ENCODE peak calls at places on chromosomes 16 and 17, in seven cellular contexts. L, H, O, R, W, X and J are unnamed samples.

GRCh38 chr16:62615526-62615925 is 579.3 kb upstream of the CDH8 start:
- DNase-seq in O (no peak), H (no peak), X (no peak), W (no peak), L (no peak), R (no peak), J (no peak)

GRCh38 chr17:45968732-45969131 is 30.3 kb upstream of the STH start:
- DNase-seq in O (no peak), H (no peak), W (no peak), R (no peak), X (no peak), L (no peak), J (no peak)

GRCh38 chr16:4593069-4593468 is 21.6 kb downstream of the UBALD1 start:
- DNase-seq in O (no peak), W (no peak), R (no peak), L (no peak), X (no peak), H (peak), J (no peak)

GRCh38 chr16:75506567-75506966 is 11.3 kb upstream of the CHST6 start:
- DNase-seq in H (no peak), W (no peak), L (no peak), R (peak), X (no peak), O (peak), J (peak)

GRCh38 chr16:66572356-66572755 is 6.1 kb downstream of the CMTM1 start:
- DNase-seq in R (no peak), L (no peak), W (no peak), X (peak), H (no peak), O (no peak), J (no peak)

GRCh38 chr16:84115919-84116719 is 623 bp downstream of the MBTPS1 start:
- DNase-seq in L (no peak), H (no peak), W (no peak), X (peak), R (peak), O (no peak), J (peak)

GRCh38 chr16:5504028-5504758 is 406.6 kb upstream of the EEF2KMT start:
- DNase-seq in L (no peak), R (no peak), X (no peak), H (peak), W (no peak), O (no peak), J (no peak)

GRCh38 chr16:11871193-11871592 is 19.9 kb upstream of the RSL1D1 start:
- DNase-seq in H (no peak), X (no peak), W (no peak), L (no peak), R (no peak), O (no peak), J (peak)

GRCh38 chr16:64478258-64478906 is 643.5 kb downstream of the CDH11 start:
- DNase-seq in R (no peak), H (no peak), L (no peak), O (no peak), X (no peak), W (no peak), J (peak)

GRCh38 chr16:71526111-71526998 is at the start of gene CHST4:
- DNase-seq in H (no peak), W (no peak), R (peak), L (no peak), X (no peak), O (no peak), J (peak)

GRCh38 chr16:46884513-46885293 is 541 bp downstream of the GPT2 start:
- DNase-seq in R (peak), O (no peak), H (peak), L (no peak), X (no peak), W (no peak), J (no peak)

GRCh38 chr17:59331929-59332889 is 754 bp downstream of the YPEL2 start:
- DNase-seq in W (no peak), H (peak), L (no peak), X (no peak), R (no peak), O (no peak), J (no peak)

GRCh38 chr17:28174352-28175046 is 132.0 kb downstream of the NLK start:
- DNase-seq in O (no peak), X (no peak), H (no peak), R (no peak), W (peak), L (no peak), J (no peak)

GRCh38 chr16:11742041-11742535 is 569 bp downstream of the TXNDC11 start:
- DNase-seq in O (no peak), R (peak), X (peak), H (no peak), W (no peak), L (no peak), J (peak)

GRCh38 chr17:7213895-7214299 is 5.7 kb downstream of the DLG4 start:
- DNase-seq in R (peak), L (no peak), O (peak), H (peak), W (no peak), X (peak), J (peak)

GRCh38 chr17:51597340-51597739 is 337.0 kb downstream of the UTP18 start:
- DNase-seq in W (no peak), L (no peak), R (no peak), X (no peak), O (no peak), H (no peak), J (no peak)

GRCh38 chr17:29936724-29937123 is 4.7 kb upstream of the EFCAB5 start:
- DNase-seq in W (no peak), X (no peak), R (no peak), L (no peak), H (no peak), O (no peak), J (no peak)

GRCh38 chr17:21066394-21066793 is 23.6 kb upstream of the USP22 start:
- DNase-seq in W (no peak), H (no peak), X (no peak), R (no peak), L (no peak), O (no peak), J (no peak)

GRCh38 chr17:19380551-19381284 is 2.4 kb downstream of the MAPK7 start:
- DNase-seq in R (no peak), O (no peak), H (no peak), L (no peak), W (no peak), X (no peak), J (no peak)

GRCh38 chr17:77810536-77810935 is 148.0 kb upstream of the TNRC6C start:
- DNase-seq in X (no peak), H (no peak), W (no peak), R (no peak), O (no peak), L (no peak), J (no peak)

GRCh38 chr17:49069585-49070273 is 62.8 kb upstream of the B4GALNT2 start:
- DNase-seq in L (no peak), H (no peak), X (no peak), W (no peak), O (no peak), R (no peak), J (no peak)

GRCh38 chr17:77042688-77043330 is 98.0 kb upstream of the SEC14L1 start:
- DNase-seq in X (no peak), H (no peak), R (no peak), O (no peak), L (no peak), W (no peak), J (no peak)

GRCh38 chr16:58507963-58508670 is 7.2 kb upstream of the SETD6 start:
- DNase-seq in W (no peak), H (no peak), R (no peak), O (no peak), L (no peak), X (no peak), J (no peak)

GRCh38 chr17:59890720-59891119 is 2.0 kb downstream of the TUBD1 start:
- DNase-seq in W (no peak), R (no peak), X (peak), O (no peak), H (no peak), L (no peak), J (peak)

GRCh38 chr16:73414636-73415035 is 366.7 kb upstream of the ZFHX3 start:
- DNase-seq in W (no peak), L (no peak), H (no peak), O (no peak), R (no peak), X (no peak), J (no peak)

GRCh38 chr16:73418746-73419145 is 370.8 kb upstream of the ZFHX3 start:
- DNase-seq in W (no peak), O (no peak), X (no peak), L (no peak), R (no peak), H (no peak), J (no peak)

GRCh38 chr16:73418051-73418450 is 370.1 kb upstream of the ZFHX3 start:
- DNase-seq in L (no peak), O (no peak), R (no peak), W (no peak), H (no peak), X (no peak), J (no peak)

GRCh38 chr16:73420244-73421040 is 372.5 kb upstream of the ZFHX3 start:
- DNase-seq in W (no peak), O (no peak), H (no peak), L (no peak), R (no peak), X (no peak), J (peak)
- TF ChIP-seq REST in W (no peak), O (no peak), H (no peak), L (no peak), R (no peak), X (no peak), J (no peak)

GRCh38 chr17:79971651-79972050 is 64.0 kb downstream of the TBC1D16 start:
- DNase-seq in L (no peak), R (no peak), H (no peak), X (no peak), O (no peak), W (no peak), J (no peak)

GRCh38 chr17:79969906-79970305 is 65.8 kb downstream of the TBC1D16 start:
- DNase-seq in L (no peak), R (no peak), H (no peak), O (no peak), W (no peak), X (no peak), J (no peak)

GRCh38 chr17:79968116-79968515 is 67.6 kb downstream of the TBC1D16 start:
- DNase-seq in X (no peak), O (no peak), R (no peak), L (no peak), H (no peak), W (no peak), J (no peak)

GRCh38 chr17:79966681-79967080 is 69.0 kb downstream of the TBC1D16 start:
- DNase-seq in L (no peak), R (no peak), H (no peak), W (no peak), O (no peak), X (no peak), J (no peak)

GRCh38 chr17:79970576-79971068 is 65.0 kb downstream of the TBC1D16 start:
- DNase-seq in X (peak), H (peak), O (peak), W (no peak), R (peak), L (no peak), J (no peak)
- TF ChIP-seq REST in X (no peak), H (no peak), O (no peak), W (no peak), R (no peak), L (no peak), J (no peak)

DNA sequence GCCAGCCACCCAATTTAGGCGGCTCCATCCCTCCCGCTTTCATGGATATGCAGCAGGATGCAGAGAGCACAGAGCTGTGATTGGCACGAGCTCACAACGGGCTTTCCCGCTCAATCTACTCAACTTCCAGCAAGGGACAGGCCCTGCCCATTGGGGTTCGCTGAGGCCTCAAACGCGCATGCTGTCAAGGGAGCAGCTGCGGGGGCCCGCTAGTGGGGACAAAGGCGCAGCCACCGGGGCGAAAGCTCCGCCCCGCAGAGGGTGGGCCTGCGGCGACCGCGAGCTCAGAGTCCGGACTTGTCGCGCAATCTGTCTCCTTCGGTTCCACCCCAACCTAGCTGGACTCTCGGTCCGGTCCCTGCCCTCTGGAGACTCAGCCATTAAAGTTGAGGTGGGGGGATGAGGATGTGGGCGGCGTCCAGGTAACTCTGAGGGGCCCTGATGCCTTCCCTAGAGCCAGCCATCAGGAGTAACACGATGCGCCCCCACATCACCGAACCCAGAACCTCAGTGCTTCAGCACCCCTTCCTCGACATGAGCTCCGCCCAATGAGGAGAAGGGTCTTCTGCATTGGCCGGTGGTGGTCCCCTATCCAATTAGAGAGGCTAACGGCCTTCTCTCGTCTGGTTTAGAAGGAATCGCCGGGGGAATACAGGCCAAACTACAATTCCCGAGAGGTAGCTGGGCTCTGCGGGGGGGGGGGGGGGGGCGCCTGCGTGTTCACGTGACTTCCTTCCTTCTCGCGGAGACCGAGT is 489 bp upstream of the NFATC3 start:
- DNase-seq in H (peak), O (no peak), W (peak), L (no peak), R (peak), X (peak), J (peak)
- TF ChIP-seq REST in H (peak), O (no peak), W (no peak), L (no peak), R (no peak), X (peak), J (no peak)

DNA sequence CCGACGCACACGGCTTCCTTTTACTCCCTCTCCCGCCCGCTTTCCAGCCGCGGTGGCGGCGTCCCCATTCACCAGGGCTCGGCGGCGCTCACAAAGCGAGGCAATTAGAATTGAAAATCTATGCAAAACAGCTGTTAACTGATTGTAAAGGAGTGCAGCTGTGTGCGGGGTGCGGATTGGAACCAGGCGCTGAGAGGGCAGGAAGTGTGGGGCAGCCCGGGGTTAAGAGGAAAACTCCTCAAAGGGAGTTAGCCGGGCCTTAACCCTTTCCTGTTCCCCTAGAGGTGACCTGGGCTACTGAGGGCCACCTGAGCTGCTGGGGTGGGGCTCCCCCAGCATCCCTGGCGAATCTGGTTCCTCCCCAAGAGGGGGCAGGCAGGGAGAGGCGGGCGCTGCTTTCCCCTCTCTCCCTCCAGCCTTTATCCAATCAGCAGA is 5.8 kb upstream of the GSE1 start:
- DNase-seq in O (no peak), X (peak), H (peak), R (peak), W (no peak), L (no peak), J (no peak)
- TF ChIP-seq REST in O (no peak), X (no peak), H (no peak), R (no peak), W (no peak), L (no peak), J (no peak)

DNA sequence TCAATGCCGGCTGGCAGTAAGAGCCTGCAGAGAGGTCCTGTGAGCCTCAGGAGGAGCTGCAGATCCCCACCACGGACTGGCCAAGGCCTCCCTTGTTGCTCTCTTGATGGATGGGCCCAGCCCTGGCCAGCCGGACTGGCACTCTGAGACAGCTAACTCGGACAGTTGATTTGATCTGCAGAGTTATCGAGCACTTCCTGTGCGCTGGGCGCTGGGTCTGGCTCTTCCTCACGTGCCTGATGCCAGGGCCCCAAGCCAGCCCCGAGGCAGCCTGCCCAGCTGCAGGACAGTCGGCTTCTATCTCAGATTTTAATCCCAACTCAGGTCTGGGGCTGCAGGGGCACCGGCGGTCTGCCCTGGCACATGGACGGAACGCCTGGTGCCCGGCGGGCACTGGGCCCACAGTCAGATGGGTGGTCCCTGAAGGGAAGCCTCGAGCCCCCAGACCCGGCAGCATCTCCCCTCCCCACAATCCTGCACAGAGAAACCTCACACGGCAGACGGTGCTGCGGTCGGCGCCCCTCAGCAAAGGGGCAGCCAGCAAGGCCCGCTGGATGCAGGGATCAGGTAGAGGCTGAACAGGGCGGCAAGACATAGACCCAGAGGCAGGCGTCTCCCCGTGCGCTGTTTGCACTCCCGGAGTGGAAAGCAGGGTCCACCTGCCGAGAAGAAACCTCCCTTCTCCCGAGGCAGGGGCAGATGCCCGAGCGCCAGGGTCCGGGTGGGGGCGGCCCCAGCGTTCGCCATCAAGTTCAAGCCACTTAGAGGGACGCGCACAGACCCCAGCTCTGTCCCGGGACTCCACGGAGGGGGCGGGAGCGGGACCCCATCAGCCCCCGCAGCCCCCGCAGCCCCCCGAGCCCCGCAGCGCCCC is 34.0 kb downstream of the TIMM22 start:
- DNase-seq in H (peak), O (no peak), W (no peak), R (no peak), X (no peak), L (no peak), J (no peak)
- TF ChIP-seq REST in H (no peak), O (no peak), W (no peak), R (no peak), X (no peak), L (no peak), J (no peak)